ENCODE peak calls at places on chromosome 2, in nine cellular contexts. C, U, Y, Z, H, L, G, O and D are unnamed samples.

GRCh38 chr2:173991857-173992588 is 26.9 kb upstream of the SP3 start:
- DNase-seq in L (no peak), U (no peak), G (no peak), C (no peak), Z (no peak), Y (no peak), H (no peak), O (no peak), D (no peak)

GRCh38 chr2:238790126-238790820 is 57.6 kb upstream of the TWIST2 start:
- DNase-seq in Y (no peak), G (no peak), Z (peak), C (no peak), U (no peak), O (no peak), L (no peak), H (no peak), D (peak)

GRCh38 chr2:177129610-177130009 is 83.0 kb upstream of the HNRNPA3 start:
- DNase-seq in H (no peak), C (no peak), U (no peak), Z (no peak), O (no peak), Y (no peak), L (no peak), G (no peak), D (no peak)

GRCh38 chr2:106885981-106886915 is at the start of gene ST6GAL2:
- DNase-seq in O (no peak), Z (no peak), Y (no peak), L (no peak), C (no peak), G (peak), H (peak), U (no peak), D (no peak)

GRCh38 chr2:38668787-38669479 is 3.0 kb downstream of the GALM start:
- DNase-seq in C (no peak), G (no peak), U (no peak), H (no peak), Y (no peak), O (no peak), L (no peak), Z (no peak), D (no peak)

GRCh38 chr2:42342061-42342794 is 18.8 kb downstream of the COX7A2L start:
- DNase-seq in C (no peak), Y (no peak), U (no peak), H (no peak), G (no peak), O (no peak), L (no peak), Z (peak), D (peak)

GRCh38 chr2:68089961-68090360 is 27.2 kb upstream of the C1D start:
- DNase-seq in O (no peak), U (no peak), Y (peak), Z (no peak), G (no peak), H (no peak), C (no peak), L (no peak), D (no peak)

GRCh38 chr2:134249755-134250154 is 4.1 kb upstream of the MGAT5 start:
- DNase-seq in L (no peak), Y (no peak), C (no peak), Z (no peak), U (no peak), O (no peak), G (no peak), H (no peak), D (no peak)

GRCh38 chr2:192070099-192070498 is 124.6 kb downstream of the TMEFF2 start:
- DNase-seq in L (no peak), Y (no peak), G (no peak), U (no peak), Z (no peak), H (no peak), O (no peak), C (no peak), D (no peak)

GRCh38 chr2:196503398-196503797 is 136.1 kb upstream of the CCDC150 start:
- DNase-seq in O (no peak), G (no peak), H (no peak), U (no peak), C (no peak), Y (no peak), Z (no peak), L (no peak), D (no peak)